ENCODE peak calls at places on chromosome 17, in seven cellular contexts. H, D, I, V, M, J and B are unnamed samples.

GRCh38 chr17:21089933-21090888 is 36.6 kb upstream of the DHRS7B start:
- DNase-seq in H (no peak), D (no peak), I (no peak), V (no peak), M (no peak), J (no peak), B (no peak)

GRCh38 chr17:6642592-6642991 is 1.7 kb downstream of the TXNDC17 start:
- DNase-seq in H (no peak), D (no peak), I (no peak), V (no peak), M (no peak), J (no peak), B (no peak)

GRCh38 chr17:34499576-34499975 is 79.8 kb upstream of the TMEM132E start:
- DNase-seq in H (peak; percentile 86), D (peak; percentile 63), I (peak; percentile 74), V (no peak), M (peak; percentile 27), J (no peak), B (peak; percentile 91)

GRCh38 chr17:68161644-68162428 is 86.0 kb upstream of the AMZ2 start:
- DNase-seq in H (no peak), D (no peak), I (no peak), V (no peak), M (no peak), J (no peak), B (no peak)

GRCh38 chr17:38967290-38967738 is at the start of gene FBXO47:
- DNase-seq in H (peak; percentile 87), D (no peak), I (peak; percentile 93), V (no peak), M (peak; percentile 93), J (no peak), B (peak; percentile 100)

GRCh38 chr17:72126575-72127486 is 6.0 kb downstream of the SOX9 start:
- DNase-seq in H (no peak), D (peak; percentile 21), I (peak; percentile 53), V (peak; percentile 68), M (no peak), J (peak; percentile 91), B (no peak)

GRCh38 chr17:69287168-69287567 is 39.8 kb downstream of the ABCA5 start:
- DNase-seq in H (no peak), D (no peak), I (no peak), V (no peak), M (no peak), J (peak; percentile 16), B (no peak)

GRCh38 chr17:35973333-35974260 is 7.7 kb downstream of the CCL16 start:
- DNase-seq in H (no peak), D (no peak), I (peak; percentile 61), V (no peak), M (no peak), J (no peak), B (no peak)

GRCh38 chr17:30336369-30337171 is 2.7 kb upstream of the TMIGD1 start:
- DNase-seq in H (peak; percentile 67), D (peak; percentile 71), I (peak; percentile 82), V (peak; percentile 43), M (peak; percentile 80), J (peak; percentile 79), B (peak; percentile 88)
- TF ChIP-seq CTCF in H (peak; percentile 69), D (peak; percentile 82), I (peak; percentile 59), V (peak; percentile 86), M (peak; percentile 100), J (peak; percentile 98), B (peak; percentile 88)

GRCh38 chr17:7977039-7977438 is 25.4 kb upstream of the GUCY2D start:
- DNase-seq in H (no peak), D (no peak), I (no peak), V (no peak), M (no peak), J (no peak), B (no peak)
- TF ChIP-seq EZH2phosphoT487 in H (no peak), D (no peak), I (no peak), V (no peak), M (no peak), J (no peak), B (no peak)

DNA sequence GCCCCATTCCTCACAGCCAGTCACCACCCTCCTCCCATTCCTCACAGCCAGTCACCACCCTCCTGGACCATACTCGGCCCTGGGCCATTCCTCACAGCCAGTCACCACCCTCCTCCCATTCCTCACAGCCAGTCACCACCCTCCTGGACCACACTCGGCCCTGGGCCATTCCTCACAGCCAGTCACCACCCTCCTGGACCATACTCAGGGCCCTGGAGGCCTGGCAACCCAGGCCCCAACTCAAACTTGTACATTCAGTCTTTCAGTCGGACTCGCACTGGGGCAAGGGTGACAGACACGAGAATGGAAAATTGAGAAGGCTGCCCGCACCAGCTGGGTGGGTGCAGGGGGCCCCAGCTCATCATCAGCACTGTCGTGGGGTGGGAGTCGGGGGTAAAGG is 30.4 kb upstream of the FOXK2 start:
- DNase-seq in H (no peak), D (no peak), I (no peak), V (no peak), M (no peak), J (no peak), B (no peak)
- TF ChIP-seq CTCF in H (no peak), D (no peak), I (no peak), V (no peak), M (no peak), J (no peak), B (no peak)

GRCh38 chr17:81325057-81325973 is 30.2 kb upstream of the SLC38A10 start:
- DNase-seq in H (no peak), D (no peak), I (no peak), V (no peak), M (no peak), J (no peak), B (no peak)

GRCh38 chr17:81324177-81324905 is 29.2 kb upstream of the SLC38A10 start:
- DNase-seq in H (no peak), D (no peak), I (no peak), V (peak; percentile 50), M (no peak), J (no peak), B (no peak)

GRCh38 chr17:81323411-81323868 is 28.3 kb upstream of the SLC38A10 start:
- DNase-seq in H (no peak), D (no peak), I (no peak), V (peak; percentile 86), M (no peak), J (no peak), B (no peak)

GRCh38 chr17:81323083-81323369 is 27.9 kb upstream of the SLC38A10 start:
- DNase-seq in H (no peak), D (no peak), I (no peak), V (no peak), M (no peak), J (no peak), B (no peak)

DNA sequence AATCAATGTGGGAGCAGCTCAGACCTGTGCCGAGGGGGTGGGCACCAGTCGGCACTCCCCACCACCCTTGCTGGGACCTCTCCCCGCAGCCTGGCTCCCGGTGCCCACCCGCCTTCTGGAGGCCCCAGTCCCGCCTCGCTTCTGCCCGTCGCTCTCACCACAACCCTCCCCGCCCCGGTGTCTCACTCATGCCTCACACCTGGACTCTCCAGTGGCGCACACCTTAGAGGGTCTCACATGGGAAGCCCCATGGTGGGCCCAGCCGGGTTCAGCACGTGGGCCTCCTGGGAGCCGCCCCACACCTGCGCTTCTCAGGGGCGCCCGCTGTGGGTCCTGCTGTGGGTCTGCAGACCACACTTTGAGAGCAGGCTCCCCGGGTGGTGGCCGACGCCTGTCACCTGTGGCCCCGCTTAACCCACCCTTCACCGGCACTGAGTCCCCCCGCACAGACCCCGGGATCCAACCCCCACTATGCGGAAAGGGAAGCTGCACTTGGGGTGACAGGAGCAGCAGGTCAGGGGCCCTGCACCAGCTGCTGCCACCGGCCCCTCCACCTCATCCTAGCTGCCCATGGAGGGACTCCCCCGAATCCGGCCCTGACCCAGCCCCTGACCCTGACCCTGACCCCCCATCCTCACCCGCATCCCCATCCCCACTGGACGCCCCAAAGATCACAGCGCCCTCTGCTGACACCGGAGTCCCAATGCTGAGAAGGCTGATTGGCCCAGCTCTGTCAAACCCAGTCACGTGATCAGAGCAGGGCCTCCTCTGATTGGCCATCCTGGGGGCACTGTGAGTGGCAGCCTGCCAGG is 27.4 kb upstream of the SLC38A10 start:
- DNase-seq in H (no peak), D (peak; percentile 41), I (no peak), V (peak; percentile 94), M (peak; percentile 68), J (peak; percentile 70), B (peak; percentile 69)
- TF ChIP-seq EZH2phosphoT487 in H (no peak), D (no peak), I (no peak), V (no peak), M (no peak), J (no peak), B (no peak)

DNA sequence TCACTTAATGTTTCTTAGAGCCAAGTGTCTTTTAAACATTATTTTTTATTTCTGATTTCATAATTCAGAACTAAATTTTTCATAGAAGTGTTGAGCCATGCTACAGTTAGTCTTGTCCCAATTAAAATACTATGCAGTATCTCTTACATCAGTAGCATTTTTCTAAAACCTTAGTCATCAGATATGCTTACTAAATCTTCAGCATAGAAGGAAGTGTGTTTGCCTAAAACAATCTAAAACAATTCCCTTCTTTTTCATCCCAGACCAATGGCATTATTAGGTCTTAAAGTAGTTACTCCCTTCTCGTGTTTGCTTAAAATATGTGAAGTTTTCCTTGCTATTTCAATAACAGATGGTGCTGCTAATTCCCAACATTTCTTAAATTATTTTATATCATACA is 13.6 kb upstream of the BCAS3 start:
- DNase-seq in H (no peak), D (no peak), I (no peak), V (no peak), M (no peak), J (no peak), B (no peak)
- TF ChIP-seq CTCF in H (no peak), D (no peak), I (no peak), V (no peak), M (no peak), J (no peak), B (no peak)

DNA sequence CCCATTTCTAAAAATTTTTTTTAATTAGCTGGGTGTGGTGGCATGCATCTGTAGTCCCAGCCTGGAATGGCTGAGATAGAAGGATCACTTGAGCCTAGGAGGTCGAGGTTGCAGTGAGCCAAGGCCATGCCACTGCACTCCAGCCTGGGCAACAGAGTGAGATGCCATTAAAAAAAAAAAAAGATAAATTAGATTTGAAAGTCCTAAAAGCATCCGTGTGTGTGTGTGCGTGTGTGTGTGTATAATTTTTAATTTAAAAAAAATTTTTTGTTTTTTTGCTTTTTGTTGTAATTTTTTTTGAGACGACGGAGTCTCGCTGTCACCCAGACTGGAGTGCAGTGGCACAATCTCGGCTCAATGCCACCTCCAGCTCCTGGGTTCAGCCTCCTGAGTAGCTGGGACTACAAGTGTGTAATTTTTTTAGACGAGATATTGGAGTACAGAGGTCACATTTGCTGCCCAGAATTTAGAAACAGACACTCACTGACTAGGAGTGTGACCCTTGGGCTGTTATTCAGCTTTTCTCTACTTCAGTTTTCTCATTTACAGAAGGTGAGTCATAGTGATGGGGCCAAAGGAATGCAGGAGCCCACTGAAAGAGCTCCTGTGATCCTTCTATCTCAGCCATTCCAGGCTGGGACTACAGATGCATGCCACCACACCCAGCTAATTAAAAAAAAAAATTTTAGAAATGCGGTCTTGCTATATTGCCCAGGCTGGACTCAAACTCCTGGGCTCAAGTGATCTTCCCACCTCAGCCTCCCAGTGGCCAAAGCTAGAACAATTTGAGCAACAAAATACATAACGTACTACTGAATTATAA is 25.5 kb upstream of the TBX4 start:
- DNase-seq in H (no peak), D (no peak), I (no peak), V (no peak), M (no peak), J (peak; percentile 73), B (no peak)
- TF ChIP-seq EZH2phosphoT487 in H (no peak), D (no peak), I (no peak), V (no peak), M (no peak), J (no peak), B (no peak)

GRCh38 chr17:53740312-53740711 is 82.4 kb upstream of the KIF2B start:
- DNase-seq in H (no peak), D (no peak), I (no peak), V (no peak), M (no peak), J (no peak), B (no peak)
- TF ChIP-seq CTCF in H (no peak), D (no peak), I (no peak), V (no peak), M (no peak), J (no peak), B (no peak)

GRCh38 chr17:37438141-37438540 is 31.5 kb downstream of the TADA2A start:
- DNase-seq in H (no peak), D (no peak), I (no peak), V (no peak), M (peak; percentile 15), J (no peak), B (peak; percentile 65)
- TF ChIP-seq EZH2phosphoT487 in H (no peak), D (no peak), I (no peak), V (no peak), M (no peak), J (no peak), B (no peak)